ENCODE peak calls at places on chromosomes 2 and 18, in five cellular contexts. U, W, A, J and P are unnamed samples. For H3K36me3, the result is how much of the 10 kb centered on the place peaks cover.

GRCh38 chr2:223976635-223977226 is 19.5 kb downstream of the MRPL44 start:
- DNase-seq in U (no peak), W (no peak), A (no peak), J (no peak), P (no peak)

GRCh38 chr2:26901326-26902183 is 53.6 kb downstream of the DPYSL5 start:
- DNase-seq in U (peak), W (no peak), A (no peak), J (no peak), P (no peak)

GRCh38 chr2:28475088-28475580 is 20.7 kb upstream of the PLB1 start:
- DNase-seq in U (no peak), W (no peak), A (no peak), J (no peak), P (no peak)

GRCh38 chr2:129936334-129936934 is 43.0 kb upstream of the RAB6C start:
- DNase-seq in U (no peak), W (peak), A (peak), J (no peak), P (no peak)

GRCh38 chr2:176453784-176454183 is 184.5 kb downstream of the MTX2 start:
- DNase-seq in U (no peak), W (no peak), A (no peak), J (no peak), P (no peak)

GRCh38 chr2:107108556-107108955 is 222.6 kb upstream of the ST6GAL2 start:
- DNase-seq in U (no peak), W (no peak), A (no peak), J (no peak), P (no peak)

GRCh38 chr2:222892321-222892720 is 31.5 kb downstream of the ACSL3 start:
- DNase-seq in U (no peak), W (no peak), A (no peak), J (no peak), P (no peak)

GRCh38 chr18:23106575-23106974 is 28.7 kb upstream of the CABLES1 start:
- DNase-seq in U (no peak), W (no peak), A (peak), J (peak), P (no peak)

GRCh38 chr2:219688560-219689445 is 61.4 kb downstream of the SLC4A3 start:
- DNase-seq in U (no peak), W (no peak), A (peak), J (peak), P (no peak)

GRCh38 chr2:98709530-98709929 is 21.4 kb downstream of the MGAT4A start:
- DNase-seq in U (no peak), W (no peak), A (no peak), J (no peak), P (no peak)

GRCh38 chr2:238370482-238371372 is 50.4 kb downstream of the TRAF3IP1 start:
- DNase-seq in U (peak), W (peak), A (peak), J (peak), P (no peak)

GRCh38 chr2:181697571-181697970 is 17.3 kb upstream of the NEUROD1 start:
- DNase-seq in U (no peak), W (no peak), A (no peak), J (no peak), P (no peak)

GRCh38 chr2:195651041-195651440 is 6.0 kb upstream of the SLC39A10 start:
- DNase-seq in U (no peak), W (no peak), A (no peak), J (no peak), P (no peak)

GRCh38 chr18:63844254-63844653 is 43.3 kb upstream of the SERPINB2 start:
- DNase-seq in U (no peak), W (no peak), A (no peak), J (peak), P (no peak)

GRCh38 chr18:78625446-78625845 is 354.2 kb upstream of the SALL3 start:
- DNase-seq in U (no peak), W (no peak), A (no peak), J (no peak), P (no peak)

GRCh38 chr18:27599202-27599829 is 414.2 kb upstream of the CHST9 start:
- DNase-seq in U (no peak), W (peak), A (peak), J (peak), P (no peak)

GRCh38 chr2:229572434-229573338 is 141.7 kb downstream of the DNER start:
- DNase-seq in U (no peak), W (no peak), A (no peak), J (no peak), P (no peak)

GRCh38 chr2:229566380-229566779 is 148.0 kb downstream of the DNER start:
- DNase-seq in U (no peak), W (no peak), A (no peak), J (no peak), P (no peak)

GRCh38 chr2:229575569-229576315 is 138.6 kb downstream of the DNER start:
- DNase-seq in U (no peak), W (no peak), A (no peak), J (no peak), P (no peak)

DNA sequence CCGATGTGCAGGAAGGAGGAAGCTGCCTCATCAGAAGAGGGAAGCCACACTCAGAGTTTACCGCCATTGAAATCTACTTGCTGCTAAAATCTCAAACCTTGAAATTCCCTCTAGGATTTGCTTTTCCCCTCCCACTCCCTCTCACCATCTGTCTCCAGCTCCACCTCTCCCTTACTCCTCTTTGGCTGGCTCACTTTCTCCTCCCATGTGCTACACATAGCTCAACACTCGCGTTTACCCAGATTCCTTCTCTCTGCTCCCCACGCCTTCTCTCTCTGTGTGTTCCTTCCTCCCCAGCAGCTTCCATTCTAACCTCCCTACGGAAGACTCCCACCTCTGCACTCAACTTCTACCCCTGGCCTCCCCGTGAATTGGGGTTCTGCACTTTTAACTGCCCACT is 143.1 kb downstream of the DNER start:
- DNase-seq in U (no peak), W (no peak), A (no peak), J (no peak), P (no peak)
- H3K36me3 ChIP-seq in U (under half), W (under half), A (under half), J (under half), P (under half)

GRCh38 chr2:12555012-12555645 is 161.6 kb upstream of the TRIB2 start:
- DNase-seq in U (no peak), W (peak), A (no peak), J (no peak), P (no peak)
- TF ChIP-seq ZNF274 in U (no peak), W (no peak), A (no peak), J (no peak), P (no peak)

DNA sequence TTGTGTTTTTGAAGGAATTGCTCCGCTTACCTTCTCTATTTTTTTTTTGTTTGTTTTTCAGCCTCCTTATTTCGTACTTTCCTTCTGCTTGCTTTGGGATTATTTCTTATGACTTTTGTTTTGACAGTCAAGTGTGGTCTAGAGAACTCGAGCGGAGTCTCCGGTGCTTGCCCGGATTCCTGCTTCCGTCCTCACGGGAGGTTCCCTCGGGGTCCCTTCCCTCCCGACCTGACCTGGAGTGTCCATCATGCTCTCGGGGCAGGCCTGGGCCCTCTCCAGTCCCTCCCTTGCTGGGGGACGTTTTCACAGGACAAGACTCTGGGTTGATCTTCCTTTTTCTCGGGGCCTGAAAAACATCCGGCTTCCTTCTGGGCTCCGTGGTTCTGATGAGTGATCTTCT is 45.9 kb downstream of the CTDP1 start:
- DNase-seq in U (no peak), W (no peak), A (no peak), J (no peak), P (no peak)
- H3K36me3 ChIP-seq in U (half or more), W (under half), A (half or more), J (under half), P (under half)

GRCh38 chr2:1701556-1702185 is 42.6 kb downstream of the PXDN start:
- DNase-seq in U (no peak), W (no peak), A (no peak), J (peak), P (no peak)
- TF ChIP-seq ZNF274 in U (no peak), W (no peak), A (no peak), J (no peak), P (no peak)

GRCh38 chr2:189076131-189076530 is 102.0 kb downstream of the COL3A1 start:
- DNase-seq in U (no peak), W (no peak), A (no peak), J (no peak), P (no peak)
- H3K36me3 ChIP-seq in U (under half), W (under half), A (under half), J (under half), P (under half)